ENCODE peak calls at places on chromosomes 4 and X, in five cellular contexts. H is glomerular endothelial cell, W is Caki2, M is EH, Z is NCI-H1105. J is an unnamed sample.

GRCh38 chrX:19867411-19867732 is 20.0 kb downstream of the SH3KBP1 start:
- DNase-seq in Z (no peak), M (peak; percentile 60), W (no peak), H (no peak), J (peak; percentile 39)

GRCh38 chr4:2295535-2296442 is 33.9 kb upstream of the MXD4 start:
- DNase-seq in M (no peak), Z (no peak), W (no peak), H (no peak), J (no peak)

GRCh38 chr4:56976878-56977320 is 507 bp downstream of the NOA1 start:
- DNase-seq in H (no peak), W (peak; percentile 38), Z (peak; percentile 7), M (no peak), J (peak; percentile 13)

GRCh38 chrX:2614911-2615310 is 76.2 kb upstream of the CD99 start:
- DNase-seq in H (peak; percentile 56), Z (no peak), M (peak; percentile 91), W (peak; percentile 48), J (peak; percentile 51)

GRCh38 chr4:184844742-184845141 is 19.0 kb upstream of the ACSL1 start:
- DNase-seq in H (no peak), Z (no peak), M (no peak), W (no peak), J (no peak)

GRCh38 chr4:29047341-29048041 is 1672.7 kb upstream of the PCDH7 start:
- DNase-seq in Z (no peak), H (no peak), W (no peak), M (no peak), J (no peak)

GRCh38 chr4:62377700-62378099 is 1177.6 kb downstream of the ADGRL3 start:
- DNase-seq in H (no peak), Z (no peak), W (no peak), M (no peak), J (no peak)

GRCh38 chr4:555566-556275 is 20.4 kb downstream of the TMEM271 start:
- DNase-seq in W (no peak), M (no peak), Z (no peak), H (no peak), J (no peak)

GRCh38 chrX:154535892-154536291 is 10.8 kb downstream of the G6PD start:
- DNase-seq in W (no peak), H (no peak), Z (no peak), M (no peak), J (no peak)